ENCODE peak calls at places on chromosomes 1 and 21, in eight cellular contexts. R is RWPE1; C is bronchial epithelial cell; N is GM13976; L is GM06990; O is LoVo; V is anterior cingulate cortex; F is naive thymus-derived CD8-positive, alpha-beta T cell. K is an unnamed sample.

GRCh38 chr1:39087109-39087834 is 61.1 kb downstream of the NDUFS5 start:
- DNase-seq in N (peak; percentile 20), F (no peak), V (no peak), O (no peak), C (peak; percentile 50), L (no peak), R (no peak), K (no peak)

GRCh38 chr1:231827337-231828105 is 200.9 kb downstream of the DISC1 start:
- DNase-seq in F (no peak), O (no peak), R (peak; percentile 58), N (no peak), L (no peak), V (no peak), C (peak; percentile 81), K (no peak)

GRCh38 chr1:37473431-37474050 is 839 bp upstream of the ZC3H12A start:
- DNase-seq in N (peak; percentile 40), R (peak; percentile 46), F (peak; percentile 24), O (no peak), C (no peak), V (no peak), L (no peak), K (no peak)

GRCh38 chr1:54826226-54826816 is 25.2 kb upstream of the TTC22 start:
- DNase-seq in O (no peak), F (no peak), V (no peak), L (no peak), N (no peak), C (no peak), R (no peak), K (no peak)

GRCh38 chr1:186440584-186440983 is 20.3 kb downstream of the PDC start:
- DNase-seq in V (no peak), C (peak; percentile 87), L (no peak), O (peak; percentile 22), N (no peak), F (no peak), R (peak; percentile 49), K (no peak)

GRCh38 chr1:25148673-25149300 is 83.5 kb downstream of the SYF2 start:
- DNase-seq in V (no peak), R (no peak), N (peak; percentile 55), F (peak; percentile 35), L (no peak), C (peak; percentile 35), O (peak; percentile 27), K (no peak)

GRCh38 chr21:46023126-46023985 is 41.8 kb downstream of the COL6A1 start:
- DNase-seq in R (no peak), V (no peak), L (no peak), O (no peak), N (no peak), C (no peak), F (no peak), K (no peak)

GRCh38 chr21:17159697-17160096 is 353.1 kb upstream of the CXADR start:
- DNase-seq in F (no peak), C (no peak), L (no peak), N (no peak), R (no peak), V (no peak), O (no peak), K (no peak)

GRCh38 chr1:197915217-197915616 is 2.0 kb upstream of the LHX9 start:
- DNase-seq in O (no peak), F (no peak), R (no peak), N (no peak), L (no peak), C (no peak), V (no peak), K (no peak)

GRCh38 chr1:223207293-223208066 is 64.4 kb upstream of the TLR5 start:
- DNase-seq in L (no peak), N (no peak), F (no peak), V (no peak), O (no peak), C (no peak), R (no peak), K (no peak)

GRCh38 chr1:201285846-201286245 is 2.5 kb downstream of the PKP1 start:
- DNase-seq in L (no peak), R (no peak), C (no peak), F (no peak), V (no peak), N (no peak), O (no peak), K (no peak)

GRCh38 chr1:235098547-235098946 is 30.1 kb downstream of the TOMM20 start:
- DNase-seq in R (no peak), N (no peak), F (no peak), L (no peak), O (no peak), C (no peak), V (no peak), K (no peak)

GRCh38 chr1:92466702-92467101 is 20.0 kb downstream of the GFI1 start:
- DNase-seq in N (no peak), L (no peak), V (no peak), R (no peak), O (no peak), C (no peak), F (no peak), K (no peak)

GRCh38 chr1:20359451-20360330 is 69.0 kb downstream of the VWA5B1 start:
- DNase-seq in F (no peak), V (no peak), C (no peak), L (no peak), O (peak; percentile 44), N (no peak), R (no peak), K (no peak)

GRCh38 chr21:36887983-36888382 is 78.5 kb downstream of the HLCS start:
- DNase-seq in N (no peak), V (no peak), C (no peak), R (no peak), L (no peak), O (no peak), F (no peak), K (no peak)

GRCh38 chr1:143735764-143736461 is 235.9 kb downstream of the FAM72C start:
- DNase-seq in L (peak; percentile 0), V (no peak), O (peak; percentile 43), R (peak; percentile 31), N (no peak), F (no peak), C (peak; percentile 23), K (no peak)

GRCh38 chr1:89598450-89599331 is 34.2 kb upstream of the LRRC8C start:
- DNase-seq in C (peak; percentile 52), R (peak; percentile 66), L (no peak), O (peak; percentile 45), F (no peak), N (no peak), V (no peak), K (no peak)

GRCh38 chr21:42073140-42074099 is 2.3 kb downstream of the UMODL1 start:
- DNase-seq in V (no peak), R (no peak), L (no peak), N (no peak), F (no peak), O (no peak), C (peak; percentile 10), K (no peak)

GRCh38 chr1:196866974-196867373 is 20.9 kb upstream of the CFHR4 start:
- DNase-seq in C (no peak), V (no peak), F (no peak), L (no peak), R (no peak), N (no peak), O (no peak), K (no peak)

GRCh38 chr1:218991089-218991488 is 182.6 kb upstream of the LYPLAL1 start:
- DNase-seq in L (no peak), C (no peak), N (no peak), O (no peak), F (no peak), V (no peak), R (no peak), K (no peak)

GRCh38 chr1:88877382-88877825 is 14.0 kb downstream of the GTF2B start:
- DNase-seq in O (peak; percentile 38), N (no peak), R (peak; percentile 25), L (peak; percentile 6), C (peak; percentile 52), V (no peak), F (no peak), K (no peak)

GRCh38 chr21:35333831-35334593 is 284.9 kb upstream of the RUNX1 start:
- DNase-seq in O (no peak), V (no peak), R (no peak), C (no peak), F (no peak), N (no peak), L (no peak), K (no peak)

GRCh38 chr1:54358503-54359168 is 47.6 kb downstream of the SSBP3 start:
- DNase-seq in N (no peak), R (no peak), O (no peak), V (no peak), L (no peak), F (no peak), C (no peak), K (no peak)